ENCODE peak calls at places on chromosomes 6 and 20, in four cellular contexts. One of them, this sample, is unnamed.
A peak's percentile ranks its signal among the peaks of the same experiment; 100 is the strongest.

GRCh38 chr20:52800734-52801627 is 171.2 kb upstream of the TSHZ2 start:
- DNase-seq in SK-N-SH: peak; percentile 34
- DNase-seq in K562: no peak
- DNase-seq in HepG2: no peak
- DNase-seq in this sample: no peak

GRCh38 chr6:106973018-106973840 is 1.3 kb downstream of the CD24 start:
- DNase-seq in SK-N-SH: peak; percentile 79
- DNase-seq in K562: no peak
- DNase-seq in HepG2: no peak
- DNase-seq in this sample: no peak

GRCh38 chr6:170206931-170207431 is 83.9 kb downstream of the DLL1 start:
- DNase-seq in SK-N-SH: peak; percentile 53
- DNase-seq in K562: no peak
- DNase-seq in HepG2: no peak
- DNase-seq in this sample: no peak

GRCh38 chr20:24989162-24989561 is 3.4 kb downstream of the APMAP start:
- DNase-seq in SK-N-SH: no peak
- DNase-seq in K562: no peak
- DNase-seq in HepG2: no peak
- DNase-seq in this sample: peak; percentile 84

GRCh38 chr6:64988148-64988547 is 718.9 kb downstream of the EYS start:
- DNase-seq in SK-N-SH: no peak
- DNase-seq in K562: no peak
- DNase-seq in HepG2: no peak
- DNase-seq in this sample: no peak

GRCh38 chr6:101226677-101227135 is 166.8 kb upstream of the GRIK2 start:
- DNase-seq in SK-N-SH: no peak
- DNase-seq in K562: no peak
- DNase-seq in HepG2: peak; percentile 20
- DNase-seq in this sample: no peak

GRCh38 chr6:33860706-33861474 is 57.1 kb upstream of the MLN start:
- DNase-seq in SK-N-SH: no peak
- DNase-seq in K562: no peak
- DNase-seq in HepG2: no peak
- DNase-seq in this sample: peak; percentile 57

GRCh38 chr20:50409495-50409894 is 100.7 kb upstream of the PTPN1 start:
- DNase-seq in SK-N-SH: no peak
- DNase-seq in K562: no peak
- DNase-seq in HepG2: no peak
- DNase-seq in this sample: peak; percentile 51

GRCh38 chr6:5270093-5270680 is 8.9 kb downstream of the FARS2 start:
- DNase-seq in SK-N-SH: no peak
- DNase-seq in K562: no peak
- DNase-seq in HepG2: no peak
- DNase-seq in this sample: no peak

GRCh38 chr6:99613398-99613704 is 6.7 kb downstream of the PRDM13 start:
- DNase-seq in SK-N-SH: peak; percentile 88
- DNase-seq in K562: no peak
- DNase-seq in HepG2: no peak
- DNase-seq in this sample: no peak

GRCh38 chr20:50399003-50399916 is 110.9 kb upstream of the PTPN1 start:
- DNase-seq in SK-N-SH: no peak
- DNase-seq in K562: peak; percentile 29
- DNase-seq in HepG2: peak; percentile 99
- DNase-seq in this sample: no peak

GRCh38 chr6:103769431-103769830 is 1090.3 kb downstream of the HACE1 start:
- DNase-seq in SK-N-SH: no peak
- DNase-seq in K562: no peak
- DNase-seq in HepG2: no peak
- DNase-seq in this sample: no peak

GRCh38 chr6:51844391-51844735 is 243.1 kb downstream of the PKHD1 start:
- DNase-seq in SK-N-SH: peak; percentile 55
- DNase-seq in K562: no peak
- DNase-seq in HepG2: no peak
- DNase-seq in this sample: no peak

GRCh38 chr6:97462944-97463343 is 179.9 kb upstream of the MMS22L start:
- DNase-seq in SK-N-SH: no peak
- DNase-seq in K562: no peak
- DNase-seq in HepG2: no peak
- DNase-seq in this sample: no peak

GRCh38 chr6:43739642-43740091 is 30.3 kb upstream of the VEGFA start:
- DNase-seq in SK-N-SH: peak; percentile 62
- DNase-seq in K562: peak; percentile 55
- DNase-seq in HepG2: no peak
- DNase-seq in this sample: no peak

GRCh38 chr6:56017198-56017597 is 141.8 kb upstream of the BMP5 start:
- DNase-seq in SK-N-SH: no peak
- DNase-seq in K562: no peak
- DNase-seq in HepG2: no peak
- DNase-seq in this sample: peak; percentile 3

GRCh38 chr20:63070771-63071540 is 64.2 kb upstream of the BHLHE23 start:
- DNase-seq in SK-N-SH: no peak
- DNase-seq in K562: no peak
- DNase-seq in HepG2: no peak
- DNase-seq in this sample: no peak

GRCh38 chr6:144582939-144583613 is 297.9 kb downstream of the UTRN start:
- DNase-seq in SK-N-SH: peak; percentile 32
- DNase-seq in K562: no peak
- DNase-seq in HepG2: no peak
- DNase-seq in this sample: peak; percentile 62

GRCh38 chr20:23668477-23668951 is 20.3 kb downstream of the CST4 start:
- DNase-seq in SK-N-SH: peak; percentile 63
- DNase-seq in K562: peak; percentile 57
- DNase-seq in HepG2: peak; percentile 84
- DNase-seq in this sample: peak; percentile 54

GRCh38 chr6:168318090-168318489 is 1.5 kb downstream of the DACT2 start:
- DNase-seq in SK-N-SH: no peak
- DNase-seq in K562: no peak
- DNase-seq in HepG2: peak; percentile 67
- DNase-seq in this sample: no peak

GRCh38 chr6:53432318-53433161 is 83.8 kb upstream of the ELOVL5 start:
- DNase-seq in SK-N-SH: no peak
- DNase-seq in K562: no peak
- DNase-seq in HepG2: peak; percentile 93
- DNase-seq in this sample: no peak

GRCh38 chr6:137589067-137589848 is 95.1 kb upstream of the OLIG3 start:
- DNase-seq in SK-N-SH: peak; percentile 29
- DNase-seq in K562: peak; percentile 68
- DNase-seq in HepG2: peak; percentile 92
- DNase-seq in this sample: peak; percentile 54

DNA sequence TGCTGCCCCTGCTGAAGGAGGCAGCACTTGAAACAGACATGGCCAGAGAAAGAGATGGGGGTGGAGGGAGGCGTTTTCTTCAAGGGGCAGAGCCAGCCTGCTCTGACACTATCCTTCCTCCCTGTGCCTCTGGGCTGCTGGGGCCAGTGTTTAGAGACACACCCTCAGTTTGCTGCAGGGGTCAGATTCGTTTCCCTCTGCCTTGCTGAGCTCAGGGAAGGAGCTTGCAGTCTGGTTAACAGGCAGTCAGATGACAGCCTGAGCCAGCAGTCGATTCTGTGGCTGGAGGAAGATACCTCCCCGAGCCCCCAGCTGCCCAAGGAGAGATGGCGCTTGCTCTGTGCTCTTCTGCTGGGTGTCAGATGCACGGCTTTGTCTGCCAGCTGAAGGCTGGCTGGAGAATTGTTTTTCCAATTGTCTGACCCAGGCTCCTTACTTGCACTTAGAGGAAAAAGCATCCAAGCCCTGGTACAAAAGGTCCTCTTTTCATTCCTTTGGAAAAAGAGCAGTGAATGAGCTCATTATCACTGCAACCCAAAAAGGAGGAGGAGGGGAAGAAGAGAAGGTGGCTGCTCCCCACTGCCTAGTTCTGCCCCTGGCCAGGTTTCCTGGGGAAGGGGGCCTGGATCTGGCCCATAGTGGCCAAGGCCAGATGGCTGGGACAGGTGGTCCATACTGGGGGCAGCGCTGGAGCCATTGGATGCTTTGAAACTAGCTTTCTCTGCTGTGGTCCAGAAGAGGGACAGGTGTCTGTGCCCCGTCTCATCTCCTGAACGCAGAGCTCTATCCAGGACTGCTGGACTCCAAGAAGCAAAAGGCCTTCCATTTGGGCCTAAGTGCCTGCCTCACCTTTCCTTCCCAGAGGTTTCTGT is 88.2 kb downstream of the TCP11 start:
- DNase-seq in SK-N-SH: no peak
- DNase-seq in K562: no peak
- DNase-seq in HepG2: no peak
- DNase-seq in this sample: peak; percentile 63
- TF ChIP-seq GABPA in SK-N-SH: no peak
- TF ChIP-seq GABPA in K562: no peak
- TF ChIP-seq GABPA in HepG2: no peak
- TF ChIP-seq GABPA in this sample: no peak

GRCh38 chr6:96074006-96074405 is 58.2 kb downstream of the FUT9 start:
- DNase-seq in SK-N-SH: no peak
- DNase-seq in K562: no peak
- DNase-seq in HepG2: no peak
- DNase-seq in this sample: no peak

GRCh38 chr6:96075826-96076225 is 60.1 kb downstream of the FUT9 start:
- DNase-seq in SK-N-SH: no peak
- DNase-seq in K562: no peak
- DNase-seq in HepG2: no peak
- DNase-seq in this sample: no peak
- TF ChIP-seq GABPA in SK-N-SH: no peak
- TF ChIP-seq GABPA in K562: no peak
- TF ChIP-seq GABPA in HepG2: no peak
- TF ChIP-seq GABPA in this sample: no peak

DNA sequence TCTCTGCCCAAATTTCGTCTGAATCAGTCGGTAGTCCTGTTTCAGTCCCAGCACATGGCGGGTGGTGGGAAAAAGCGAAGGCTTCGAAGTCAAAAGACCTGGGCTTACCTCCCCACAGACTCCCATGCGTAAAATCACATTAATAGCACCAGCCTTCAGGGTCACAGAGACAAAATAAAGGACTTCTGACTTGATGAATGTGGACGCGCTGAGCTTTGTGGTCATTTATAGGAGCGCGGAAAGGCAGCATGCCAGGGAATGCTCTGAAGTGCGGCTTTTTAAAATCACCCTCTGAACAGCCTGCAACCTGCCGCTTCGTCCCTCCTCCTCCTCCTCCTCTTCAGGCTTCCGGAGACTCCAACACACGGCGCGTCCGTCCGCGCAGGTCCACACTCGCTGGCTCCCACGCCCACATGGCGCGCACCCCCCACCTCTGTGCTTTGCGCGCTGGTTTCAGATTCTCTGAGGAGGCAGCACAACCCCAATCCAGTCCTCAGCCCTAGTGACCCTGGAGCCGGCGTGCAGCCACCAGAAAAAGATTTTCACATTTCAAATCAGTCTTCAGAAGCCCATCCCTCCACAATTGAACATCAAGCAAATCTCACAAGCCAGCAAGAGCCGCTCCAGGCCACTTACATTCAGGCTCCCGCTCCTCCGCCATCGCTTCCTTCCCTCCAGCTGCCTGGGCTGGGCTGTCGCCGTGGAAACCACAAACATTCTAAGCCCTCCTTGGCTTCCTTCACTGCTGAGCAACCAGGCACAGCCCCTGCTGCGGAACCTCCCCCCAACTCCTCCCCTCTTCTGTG is at the start of gene C6orf118:
- DNase-seq in SK-N-SH: peak; percentile 84
- DNase-seq in K562: no peak
- DNase-seq in HepG2: no peak
- DNase-seq in this sample: no peak
- TF ChIP-seq GABPA in SK-N-SH: no peak
- TF ChIP-seq GABPA in K562: no peak
- TF ChIP-seq GABPA in HepG2: no peak
- TF ChIP-seq GABPA in this sample: no peak

GRCh38 chr20:61935926-61936700 is 129.6 kb downstream of the TAF4 start:
- DNase-seq in SK-N-SH: no peak
- DNase-seq in K562: no peak
- DNase-seq in HepG2: no peak
- DNase-seq in this sample: no peak

GRCh38 chr20:61937146-61937962 is 128.3 kb downstream of the TAF4 start:
- DNase-seq in SK-N-SH: no peak
- DNase-seq in K562: no peak
- DNase-seq in HepG2: no peak
- DNase-seq in this sample: no peak

GRCh38 chr20:61937963-61938838 is 127.5 kb downstream of the TAF4 start:
- DNase-seq in SK-N-SH: no peak
- DNase-seq in K562: no peak
- DNase-seq in HepG2: no peak
- DNase-seq in this sample: no peak

GRCh38 chr20:61934716-61935530 is 130.8 kb downstream of the TAF4 start:
- DNase-seq in SK-N-SH: no peak
- DNase-seq in K562: no peak
- DNase-seq in HepG2: no peak
- DNase-seq in this sample: no peak

GRCh38 chr20:61936701-61937131 is 129.0 kb downstream of the TAF4 start:
- DNase-seq in SK-N-SH: no peak
- DNase-seq in K562: no peak
- DNase-seq in HepG2: no peak
- DNase-seq in this sample: no peak
- TF ChIP-seq GABPA in SK-N-SH: no peak
- TF ChIP-seq GABPA in K562: no peak
- TF ChIP-seq GABPA in HepG2: no peak
- TF ChIP-seq GABPA in this sample: no peak